ENCODE peak calls at places on chromosomes 3 and 15, in eight cellular contexts. V is heart right ventricle, L is cardiac muscle cell, J is ovary, H is pancreas, E is body of pancreas, M is lower lobe of right lung, B is GM12878. S is an unnamed sample.

GRCh38 chr3:63740116-63740515 is 79.0 kb upstream of the C3orf49 start:
- DNase-seq in B (no peak), M (no peak), V (no peak), J (no peak), H (no peak), E (no peak), L (no peak), S (no peak)

GRCh38 chr15:31974855-31975421 is 55.4 kb upstream of the CHRNA7 start:
- DNase-seq in V (no peak), L (peak), E (peak), J (no peak), B (no peak), M (no peak), H (no peak), S (no peak)

GRCh38 chr15:64050281-64051092 is 4.2 kb upstream of the DAPK2 start:
- DNase-seq in H (no peak), B (no peak), M (no peak), E (no peak), L (no peak), V (no peak), J (no peak), S (no peak)

GRCh38 chr3:107548601-107549000 is 25.8 kb downstream of the BBX start:
- DNase-seq in E (no peak), H (no peak), L (no peak), B (no peak), J (no peak), V (no peak), M (no peak), S (no peak)

GRCh38 chr3:170355738-170356595 is 1.5 kb upstream of the SKIL start:
- DNase-seq in V (peak), B (peak), L (peak), M (peak), E (peak), J (peak), H (peak), S (peak)

GRCh38 chr3:177567833-177568232 is 370.6 kb upstream of the TBL1XR1 start:
- DNase-seq in E (no peak), B (no peak), H (no peak), M (no peak), V (no peak), J (no peak), L (no peak), S (no peak)

GRCh38 chr3:175075269-175075668 is 216.1 kb downstream of the NAALADL2 start:
- DNase-seq in V (no peak), J (no peak), B (no peak), E (no peak), M (no peak), L (peak), H (no peak), S (no peak)

GRCh38 chr3:126546549-126547239 is 12.0 kb downstream of the C3orf22 start:
- DNase-seq in L (no peak), B (no peak), J (no peak), H (peak), E (no peak), M (peak), V (no peak), S (peak)

GRCh38 chr3:48058089-48058488 is 41.9 kb upstream of the MAP4 start:
- DNase-seq in H (no peak), M (no peak), V (no peak), E (no peak), J (no peak), L (no peak), B (no peak), S (no peak)

GRCh38 chr3:89613241-89613640 is 505.8 kb downstream of the EPHA3 start:
- DNase-seq in J (no peak), B (no peak), H (no peak), L (no peak), V (no peak), E (no peak), M (no peak), S (no peak)

DNA sequence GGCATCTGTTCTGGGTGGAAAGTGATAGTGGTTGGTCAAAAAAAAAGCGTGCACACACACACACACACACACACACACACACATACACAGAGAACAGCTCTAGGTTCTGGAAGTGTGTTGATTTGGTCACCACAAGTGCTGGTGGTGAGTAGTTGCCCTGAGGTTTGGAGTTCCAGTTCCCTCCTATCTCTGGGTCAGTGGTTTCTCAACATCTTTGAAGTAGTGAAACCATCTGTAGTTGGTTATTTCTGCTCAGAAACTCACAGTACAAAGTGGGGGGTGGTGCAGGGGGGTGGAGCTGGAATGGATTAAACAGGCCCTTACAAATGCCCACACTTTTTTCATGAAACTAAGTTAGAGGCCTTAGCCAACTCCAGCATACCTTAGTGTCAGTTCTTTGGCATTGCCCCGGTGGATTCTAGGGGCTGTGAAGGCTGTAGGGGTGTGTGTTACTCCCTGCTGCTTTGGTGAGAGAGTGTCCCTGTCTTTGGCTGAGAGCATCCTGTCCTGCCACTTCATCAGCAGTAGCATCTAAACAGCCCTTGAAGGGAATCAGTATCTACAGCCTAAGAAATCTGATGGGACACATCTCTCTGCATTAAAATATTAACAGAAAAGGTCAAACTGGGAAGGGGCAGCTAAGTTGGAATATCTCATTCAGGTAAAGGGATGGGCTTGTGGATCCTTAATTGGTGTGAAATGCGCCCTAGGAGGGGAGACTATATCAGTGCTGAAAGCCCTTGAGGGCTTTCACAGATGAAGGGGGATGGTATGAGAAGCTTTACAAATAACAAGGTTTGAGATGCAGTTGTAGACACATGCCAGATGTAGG is 20.6 kb downstream of the SMAD3 start:
- DNase-seq in E (no peak), J (no peak), V (no peak), M (no peak), H (no peak), B (peak), L (peak), S (no peak)
- H3K4me3 ChIP-seq in E (no peak), J (no peak), V (no peak), M (no peak), H (no peak), B (peak), L (no peak), S (no peak)

DNA sequence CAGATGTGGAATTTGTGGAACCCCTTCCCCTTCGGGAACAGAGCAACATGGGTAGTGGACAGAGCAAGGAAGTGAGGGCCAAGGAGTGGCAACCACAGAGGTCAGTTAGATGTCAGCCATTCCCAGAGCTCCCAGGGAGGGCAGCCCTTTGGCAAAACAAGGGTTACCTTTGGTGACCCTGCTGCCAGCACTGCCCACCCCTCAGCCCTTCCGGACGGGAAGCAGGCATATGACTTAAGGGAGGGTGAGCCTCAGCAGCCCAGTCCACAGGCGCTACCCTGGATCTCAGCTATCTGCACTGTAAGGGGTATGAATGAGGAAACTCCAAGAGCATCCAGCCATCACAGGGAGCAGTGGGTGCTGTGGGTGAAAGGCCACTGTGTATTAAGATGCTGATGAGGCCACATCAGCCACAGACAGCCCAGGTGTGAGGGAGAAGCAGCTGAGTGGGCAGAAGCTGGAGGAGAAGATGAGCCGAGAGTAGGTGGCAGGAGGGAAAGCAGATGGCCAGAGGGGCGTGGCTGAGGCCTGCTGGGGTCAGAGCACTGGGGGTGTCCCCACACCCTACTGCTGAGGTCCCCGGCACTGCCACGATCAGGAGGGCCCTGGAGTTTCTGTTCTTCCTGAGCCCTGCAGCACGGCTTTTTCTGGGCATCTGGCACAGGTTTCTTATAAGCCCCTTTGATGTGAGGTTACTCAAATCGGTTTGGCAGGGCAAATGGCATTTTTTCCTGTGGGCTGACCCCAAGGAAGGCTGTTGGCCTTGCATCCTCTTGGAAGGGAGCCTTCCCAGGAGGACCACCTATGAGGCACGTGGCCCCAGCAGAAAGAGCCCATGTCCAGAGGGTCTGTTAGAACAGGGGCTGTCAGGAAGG is 6.2 kb downstream of the PLA2G4D start:
- DNase-seq in M (no peak), E (no peak), J (no peak), V (no peak), L (no peak), B (no peak), H (no peak), S (peak)
- H3K4me3 ChIP-seq in M (no peak), E (no peak), J (no peak), V (no peak), L (no peak), B (no peak), H (no peak), S (no peak)

GRCh38 chr3:53844262-53845102 is 1.7 kb downstream of the CHDH start:
- DNase-seq in E (peak), H (peak), J (no peak), V (no peak), L (no peak), M (no peak), B (no peak), S (no peak)
- H3K4me3 ChIP-seq in E (no peak), H (peak), J (no peak), V (no peak), L (no peak), M (peak), B (peak), S (no peak)

GRCh38 chr15:50192926-50193595 is 11.1 kb downstream of the SLC27A2 start:
- DNase-seq in J (no peak), B (no peak), V (no peak), L (no peak), E (no peak), H (no peak), M (no peak), S (no peak)
- H3K4me3 ChIP-seq in J (no peak), B (no peak), V (no peak), L (no peak), E (no peak), H (no peak), M (no peak), S (no peak)

DNA sequence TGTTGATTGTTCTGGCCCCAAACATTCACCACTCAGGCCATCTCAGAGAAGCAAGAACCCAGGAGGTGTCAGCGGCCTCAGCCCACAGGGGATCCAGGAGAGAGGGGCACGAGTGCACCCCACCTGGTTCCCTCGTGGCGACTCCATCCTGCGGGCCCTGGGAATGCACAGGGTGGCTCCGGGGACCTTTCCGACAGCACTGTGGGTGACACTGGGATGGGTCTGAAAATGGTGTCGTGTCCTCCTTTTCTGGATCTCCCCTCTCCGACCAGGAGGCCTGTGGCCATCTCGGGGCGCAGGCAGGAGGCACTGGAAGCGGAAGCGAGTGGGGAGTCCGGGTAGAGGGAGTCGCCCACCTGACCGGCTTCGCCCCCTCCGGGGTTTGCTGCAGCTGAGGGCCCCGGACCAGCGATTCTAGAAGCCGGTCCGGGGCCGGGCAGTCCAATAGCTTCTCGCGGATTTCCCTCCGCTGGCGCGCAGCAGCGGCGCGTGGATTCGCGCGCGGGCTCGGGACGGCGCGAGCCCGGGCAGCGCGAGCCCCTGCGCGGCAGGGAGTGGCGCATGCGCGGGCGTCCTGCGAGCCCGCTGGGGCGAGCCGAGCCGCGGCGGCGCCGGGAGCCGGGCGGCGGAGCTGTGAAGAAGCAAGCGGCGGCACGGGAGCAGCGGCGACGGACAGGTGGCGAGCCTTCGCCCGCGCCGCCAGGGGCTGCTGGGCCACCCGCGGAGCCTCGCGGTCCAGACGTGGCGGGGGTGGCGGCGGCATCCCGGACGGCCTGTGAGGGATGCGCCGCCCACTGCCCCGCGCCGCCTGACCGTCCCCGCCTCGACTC is at the start of gene DOCK3:
- DNase-seq in J (peak), B (no peak), L (peak), M (peak), V (peak), E (peak), H (peak), S (peak)
- H3K4me3 ChIP-seq in J (peak), B (no peak), L (peak), M (peak), V (peak), E (no peak), H (peak), S (peak)

DNA sequence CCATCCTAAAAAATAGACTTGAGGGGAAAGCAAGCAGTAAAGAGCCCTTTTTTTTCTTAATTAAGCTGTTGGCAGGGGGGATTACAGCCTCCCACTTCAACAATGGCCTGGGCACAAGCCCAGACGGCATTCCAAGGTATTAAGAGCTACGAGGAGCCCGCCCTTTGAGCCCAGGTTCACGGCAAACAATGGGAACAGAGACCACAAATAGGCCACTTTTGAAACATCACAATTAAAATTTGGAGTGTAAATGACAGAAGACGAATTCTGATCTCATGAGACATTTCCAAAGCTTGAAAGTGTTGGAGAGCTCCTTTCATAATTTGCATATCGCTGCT is 8.9 kb downstream of the CHSY1 start:
- DNase-seq in J (no peak), V (peak), L (no peak), M (no peak), E (no peak), H (no peak), B (no peak), S (no peak)
- H3K4me3 ChIP-seq in J (no peak), V (no peak), L (no peak), M (peak), E (no peak), H (no peak), B (peak), S (no peak)

DNA sequence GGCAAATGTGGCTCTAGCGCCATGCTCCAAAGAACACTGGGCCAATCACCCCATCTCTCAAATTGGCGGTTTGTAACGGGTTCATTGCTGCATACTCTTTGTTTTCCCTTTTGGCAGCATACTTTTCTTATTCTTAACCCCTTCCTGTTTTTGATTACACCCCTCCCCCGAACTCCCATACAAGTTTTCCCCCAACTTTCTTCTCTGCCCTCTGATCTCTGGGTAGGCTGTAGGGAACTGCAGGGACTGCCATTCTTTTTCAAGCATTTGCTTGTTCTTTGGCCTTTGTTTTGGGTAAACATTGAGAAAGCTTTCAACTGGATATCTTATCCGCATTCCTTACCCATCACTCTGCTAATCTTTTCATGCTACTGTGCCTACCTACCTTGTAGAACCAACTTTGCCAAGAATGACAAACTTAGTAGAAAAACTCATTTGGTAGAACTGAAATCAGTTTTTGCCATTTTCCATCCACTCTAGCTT is 1.6 kb downstream of the PPM1L start:
- DNase-seq in V (no peak), E (no peak), H (no peak), M (no peak), L (no peak), B (no peak), J (no peak), S (no peak)
- H3K4me3 ChIP-seq in V (peak), E (no peak), H (no peak), M (peak), L (peak), B (no peak), J (no peak), S (no peak)

GRCh38 chr3:100104817-100105413 is 9.4 kb downstream of the FILIP1L start:
- DNase-seq in J (no peak), H (no peak), V (no peak), M (no peak), L (no peak), E (no peak), B (no peak), S (no peak)

GRCh38 chr3:100106094-100106493 is 8.2 kb downstream of the FILIP1L start:
- DNase-seq in V (no peak), J (no peak), H (no peak), M (no peak), B (no peak), E (no peak), L (no peak), S (no peak)

GRCh38 chr3:100106531-100107155 is 7.7 kb downstream of the FILIP1L start:
- DNase-seq in J (no peak), V (no peak), L (peak), M (no peak), E (no peak), H (no peak), B (no peak), S (no peak)

GRCh38 chr3:100104442-100104798 is 9.9 kb downstream of the FILIP1L start:
- DNase-seq in L (no peak), H (no peak), V (no peak), E (no peak), M (no peak), J (no peak), B (no peak), S (no peak)

DNA sequence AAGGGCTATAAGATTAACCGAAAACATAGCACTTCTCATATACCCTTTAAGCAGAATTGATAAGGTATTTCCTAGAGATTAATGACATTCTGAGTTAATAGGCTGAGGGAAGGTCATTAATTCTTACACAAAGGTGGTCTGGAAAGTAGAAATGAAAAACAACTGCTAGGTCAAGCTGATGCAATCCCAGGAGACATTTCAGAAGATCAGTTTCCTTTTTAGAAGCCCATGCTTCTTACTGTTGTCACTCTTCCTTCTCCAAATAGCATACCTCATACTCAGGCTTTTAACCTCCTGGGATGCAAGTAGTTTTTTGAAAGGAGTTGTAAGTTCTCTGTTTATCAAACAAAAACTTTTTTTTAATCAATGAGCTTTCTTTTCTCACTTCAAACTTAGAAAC is 8.8 kb downstream of the FILIP1L start:
- DNase-seq in E (no peak), B (no peak), J (no peak), L (no peak), V (no peak), H (no peak), M (no peak), S (no peak)
- H3K4me3 ChIP-seq in E (no peak), B (no peak), J (no peak), L (no peak), V (no peak), H (no peak), M (no peak), S (no peak)

S was measured in left lung.